ENCODE peak calls at places on chromosomes 12 and 14, in nine cellular contexts. K, S, H, O, Y, Q, N, V and R are unnamed samples.

GRCh38 chr12:116055895-116056607 is 221.4 kb downstream of the MED13L start:
- DNase-seq in K (no peak), V (no peak), Y (no peak), O (peak; percentile 22), S (no peak), N (no peak), Q (no peak), H (no peak), R (no peak)

GRCh38 chr14:45651906-45652305 is 398.9 kb upstream of the MIS18BP1 start:
- DNase-seq in N (no peak), H (no peak), O (no peak), Y (no peak), Q (no peak), K (peak; percentile 35), S (no peak), V (no peak), R (no peak)

GRCh38 chr14:95273041-95273978 is 46.4 kb downstream of the CLMN start:
- DNase-seq in S (no peak), Q (peak; percentile 89), K (no peak), O (no peak), V (no peak), Y (no peak), H (no peak), N (no peak), R (no peak)

GRCh38 chr14:60125918-60126317 is 34.2 kb downstream of the PCNX4 start:
- DNase-seq in O (no peak), N (no peak), Y (no peak), Q (no peak), H (no peak), K (peak; percentile 33), S (no peak), V (no peak), R (no peak)

GRCh38 chr14:105690671-105691070 is 164.3 kb downstream of the TMEM121 start:
- DNase-seq in Q (no peak), H (no peak), K (no peak), V (no peak), S (no peak), Y (no peak), N (no peak), O (no peak), R (no peak)

GRCh38 chr12:121423253-121423652 is 23.3 kb downstream of the RNF34 start:
- DNase-seq in O (no peak), K (no peak), N (no peak), S (no peak), Q (no peak), V (no peak), H (no peak), Y (no peak), R (no peak)

GRCh38 chr14:55588259-55588699 is 8.3 kb downstream of the KTN1 start:
- DNase-seq in H (no peak), N (no peak), K (peak; percentile 53), S (no peak), Y (no peak), Q (no peak), V (no peak), O (no peak), R (peak; percentile 12)

GRCh38 chr12:53472183-53472582 is 20.3 kb downstream of the PCBP2 start:
- DNase-seq in H (no peak), Y (no peak), Q (no peak), N (no peak), K (no peak), O (no peak), V (no peak), S (no peak), R (no peak)

GRCh38 chr12:83784298-83784890 is 1097.7 kb downstream of the TMTC2 start:
- DNase-seq in K (no peak), Q (peak; percentile 61), N (no peak), S (no peak), H (no peak), Y (no peak), V (no peak), O (no peak), R (no peak)

GRCh38 chr12:111420494-111420893 is 14.8 kb downstream of the SH2B3 start:
- DNase-seq in V (no peak), H (no peak), S (no peak), O (no peak), N (no peak), Q (no peak), K (no peak), Y (no peak), R (no peak)

GRCh38 chr12:131604146-131604844 is 106.6 kb upstream of the SFSWAP start:
- DNase-seq in Q (no peak), K (no peak), H (no peak), Y (peak; percentile 89), O (peak; percentile 73), V (no peak), N (no peak), S (no peak), R (no peak)

GRCh38 chr12:103455020-103455763 is 40.6 kb downstream of the C12orf42 start:
- DNase-seq in Q (no peak), H (no peak), S (no peak), O (peak; percentile 50), N (no peak), Y (peak; percentile 95), V (no peak), K (no peak), R (no peak)

GRCh38 chr14:60760648-60761364 is 26.2 kb downstream of the MNAT1 start:
- DNase-seq in S (no peak), Q (peak; percentile 58), O (no peak), N (no peak), V (peak; percentile 86), Y (no peak), H (no peak), K (no peak), R (no peak)

GRCh38 chr12:71999795-72000194 is 61.1 kb downstream of the TPH2 start:
- DNase-seq in K (peak; percentile 15), V (no peak), Q (no peak), N (no peak), H (no peak), S (no peak), O (no peak), Y (no peak), R (no peak)